ENCODE peak calls at places on chromosome 17, in four cellular contexts. B is IMR-90, R is H9, I is mesendoderm. M is an unnamed sample. For H3K4me1, the result is how much of the 10 kb centered on the place peaks cover.

GRCh38 chr17:76490112-76490710 is 11.0 kb downstream of the RHBDF2 start:
- DNase-seq in B (no peak), R (no peak), I (no peak), M (no peak)

GRCh38 chr17:45263477-45263860 is 1.6 kb upstream of the SPATA32 start:
- DNase-seq in B (no peak), R (peak), I (no peak), M (no peak)

GRCh38 chr17:80097307-80097630 is 4.1 kb upstream of the GAA start:
- DNase-seq in B (no peak), R (no peak), I (no peak), M (no peak)

GRCh38 chr17:66920965-66921364 is 43.5 kb upstream of the CACNG4 start:
- DNase-seq in B (no peak), R (no peak), I (no peak), M (no peak)

GRCh38 chr17:8747731-8748130 is 3.1 kb upstream of the CCDC42 start:
- DNase-seq in B (no peak), R (peak), I (no peak), M (no peak)

GRCh38 chr17:40268141-40268712 is 19.5 kb upstream of the CDC6 start:
- DNase-seq in B (peak), R (no peak), I (no peak), M (no peak)

GRCh38 chr17:40839194-40839593 is 16.8 kb upstream of the KRT10 start:
- DNase-seq in B (no peak), R (no peak), I (no peak), M (no peak)

GRCh38 chr17:77119668-77120301 is 21.0 kb upstream of the SEC14L1 start:
- DNase-seq in B (no peak), R (no peak), I (no peak), M (peak)

GRCh38 chr17:48529191-48529979 is 1.4 kb downstream of the HOXB1 start:
- DNase-seq in B (no peak), R (peak), I (no peak), M (no peak)

GRCh38 chr17:63751806-63752205 is 10.2 kb upstream of the STRADA start:
- DNase-seq in B (no peak), R (no peak), I (no peak), M (no peak)

GRCh38 chr17:29572691-29573557 is 4.4 kb downstream of the TP53I13 start:
- DNase-seq in B (peak), R (peak), I (no peak), M (peak)

GRCh38 chr17:416293-417206 is 63.9 kb upstream of the RPH3AL start:
- DNase-seq in B (no peak), R (no peak), I (peak), M (no peak)

GRCh38 chr17:55237268-55237667 is 27.5 kb upstream of the HLF start:
- DNase-seq in B (no peak), R (no peak), I (no peak), M (no peak)

GRCh38 chr17:76556759-76557367 is 17.0 kb downstream of the PRCD start:
- DNase-seq in B (peak), R (peak), I (peak), M (peak)

GRCh38 chr17:1957037-1957436 is 68.1 kb downstream of the RTN4RL1 start:
- DNase-seq in B (peak), R (no peak), I (no peak), M (no peak)

GRCh38 chr17:66171172-66171571 is 20.8 kb downstream of the CEP112 start:
- DNase-seq in B (no peak), R (no peak), I (no peak), M (no peak)

GRCh38 chr17:49759203-49759602 is 4.7 kb downstream of the FAM117A start:
- DNase-seq in B (no peak), R (no peak), I (no peak), M (no peak)

GRCh38 chr17:49753959-49754391 is 10.0 kb downstream of the FAM117A start:
- DNase-seq in B (no peak), R (no peak), I (no peak), M (no peak)

GRCh38 chr17:49755681-49756283 is 8.1 kb downstream of the FAM117A start:
- DNase-seq in B (no peak), R (no peak), I (no peak), M (no peak)

GRCh38 chr17:49756805-49757496 is 7.0 kb downstream of the FAM117A start:
- DNase-seq in B (no peak), R (no peak), I (no peak), M (no peak)

DNA sequence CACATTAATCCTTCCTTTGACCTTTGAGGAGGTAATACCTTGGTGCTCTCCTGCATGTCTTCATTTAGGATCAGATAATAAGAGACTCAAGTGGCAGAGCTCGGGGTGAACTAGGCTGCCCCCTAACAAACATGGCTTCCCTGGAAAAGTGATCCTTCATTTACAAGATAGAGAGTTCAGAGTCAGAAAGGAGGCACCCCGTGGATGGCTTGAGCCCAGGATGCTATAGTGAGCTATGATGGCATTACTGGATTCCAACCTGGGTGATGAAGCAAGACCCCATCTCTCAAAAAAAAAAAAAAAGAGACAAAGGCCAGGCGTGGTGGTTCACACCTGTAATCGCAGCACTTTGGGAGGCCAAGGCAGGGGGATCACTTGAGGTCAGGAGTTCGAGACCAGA is 7.6 kb downstream of the FAM117A start:
- DNase-seq in B (no peak), R (no peak), I (no peak), M (no peak)
- H3K4me1 ChIP-seq in B (under half), R (under half), I (under half), M (under half)

GRCh38 chr17:53227514-53227913 is 595.2 kb upstream of the KIF2B start:
- DNase-seq in B (no peak), R (no peak), I (no peak), M (no peak)
- H3K9ac ChIP-seq in B (no peak), R (no peak), I (no peak), M (no peak)

GRCh38 chr17:14329900-14330491 is 29.1 kb downstream of the HS3ST3B1 start:
- DNase-seq in B (no peak), R (no peak), I (no peak), M (no peak)
- H4K8ac ChIP-seq in B (no peak), R (no peak), I (no peak), M (no peak)

DNA sequence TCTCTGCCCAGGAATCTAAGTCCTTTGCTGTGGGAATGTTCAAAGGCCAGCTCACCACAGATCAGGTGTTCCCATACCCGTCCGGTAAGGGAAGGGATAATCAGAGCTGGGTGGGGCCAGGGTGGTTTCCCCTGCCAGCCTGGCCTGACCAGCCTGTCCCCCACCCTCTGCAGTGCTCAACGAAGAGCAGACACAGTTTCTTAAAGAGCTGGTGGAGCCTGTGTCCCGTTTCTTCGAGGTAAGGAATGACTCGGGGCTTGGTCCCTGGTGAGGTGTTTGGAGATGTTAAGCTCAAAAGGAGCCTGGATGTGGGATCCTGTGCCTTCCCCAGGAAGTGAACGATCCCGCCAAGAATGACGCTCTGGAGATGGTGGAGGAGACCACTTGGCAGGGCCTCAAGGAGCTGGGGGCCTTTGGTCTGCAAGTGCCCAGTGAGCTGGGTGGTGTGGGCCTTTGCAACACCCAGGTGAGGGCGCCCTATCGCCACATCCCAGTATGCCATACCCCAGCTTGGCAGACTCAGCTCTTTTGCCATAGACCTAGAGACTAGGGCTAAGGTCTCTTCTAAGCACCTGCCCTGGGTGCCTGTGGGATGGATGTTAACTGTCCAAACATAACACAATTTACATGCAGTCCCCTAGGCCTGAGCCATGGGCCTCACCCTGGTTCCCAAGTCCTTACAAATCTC is 999 bp downstream of the ACADVL start:
- DNase-seq in B (peak), R (peak), I (peak), M (no peak)
- H3K4me1 ChIP-seq in B (under half), R (under half), I (under half), M (half or more)

DNA sequence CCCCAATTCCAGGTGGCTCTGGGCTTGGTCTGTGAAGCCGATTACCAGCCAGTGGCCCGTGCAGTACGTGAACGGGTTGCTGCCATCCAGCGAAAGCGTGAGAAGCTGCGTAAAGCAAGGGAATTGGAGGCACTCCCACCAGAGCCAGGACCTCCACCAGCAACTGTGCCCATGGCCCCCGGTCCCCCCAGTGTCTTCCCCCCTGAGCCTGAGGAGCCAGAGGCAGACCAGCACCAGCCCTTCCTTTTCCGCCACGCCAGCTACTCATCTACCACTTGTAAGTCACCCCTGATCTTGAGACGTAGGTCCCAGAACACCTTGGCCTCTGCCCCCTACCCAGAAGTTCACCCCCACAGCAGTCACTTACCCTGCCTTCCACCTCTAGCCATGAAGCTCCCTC is 6.9 kb downstream of the WNK4 start:
- DNase-seq in B (no peak), R (no peak), I (no peak), M (no peak)
- H3K9ac ChIP-seq in B (no peak), R (no peak), I (no peak), M (no peak)

GRCh38 chr17:57877803-57878202 is 28.0 kb upstream of the MRPS23 start:
- DNase-seq in B (no peak), R (no peak), I (no peak), M (no peak)

GRCh38 chr17:57881143-57881542 is 31.3 kb upstream of the MRPS23 start:
- DNase-seq in B (peak), R (peak), I (no peak), M (peak)

GRCh38 chr17:57879437-57880085 is 29.7 kb upstream of the MRPS23 start:
- DNase-seq in B (no peak), R (peak), I (no peak), M (no peak)

GRCh38 chr17:57881783-57882291 is 32.0 kb upstream of the MRPS23 start:
- DNase-seq in B (no peak), R (no peak), I (no peak), M (no peak)

GRCh38 chr17:57880086-57880456 is 30.2 kb upstream of the MRPS23 start:
- DNase-seq in B (no peak), R (no peak), I (no peak), M (peak)
- H4K8ac ChIP-seq in B (peak), R (no peak), I (no peak), M (no peak)

GRCh38 chr17:59844884-59845594 is 47.7 kb downstream of the TUBD1 start:
- DNase-seq in B (peak), R (no peak), I (no peak), M (no peak)
- H3K4me1 ChIP-seq in B (under half), R (under half), I (under half), M (under half)